ENCODE peak calls at places on chromosomes 6 and 20, in nine cellular contexts. T is CD8-positive, alpha-beta memory T cell; D is lower lobe of right lung; Q is prostate gland; R is OCI-LY7; O is A549; A is IMR-90; V is tibial artery; H is aorta. N is an unnamed sample. For H3K4me1, the result is how much of the 10 kb centered on the place peaks cover.

GRCh38 chr6:20024316-20024673 is 187.1 kb downstream of the ID4 start:
- DNase-seq in R (no peak), A (no peak), O (no peak), D (no peak), V (no peak), Q (no peak), T (no peak), H (no peak), N (no peak)

GRCh38 chr20:46934746-46935283 is 40.2 kb downstream of the EYA2 start:
- DNase-seq in H (no peak), T (no peak), A (no peak), V (no peak), D (no peak), R (no peak), O (no peak), Q (no peak), N (no peak)

GRCh38 chr20:47079047-47079446 is 184.4 kb downstream of the EYA2 start:
- DNase-seq in T (no peak), D (no peak), O (no peak), A (no peak), V (no peak), Q (no peak), R (no peak), H (no peak), N (no peak)

GRCh38 chr6:474454-475185 is 83.1 kb downstream of the IRF4 start:
- DNase-seq in Q (no peak), R (peak), V (no peak), T (peak), H (no peak), D (no peak), A (no peak), O (no peak), N (peak)

GRCh38 chr6:37058084-37058586 is 52.7 kb downstream of the FGD2 start:
- DNase-seq in V (no peak), R (no peak), O (no peak), D (no peak), T (no peak), H (no peak), A (peak), Q (no peak), N (no peak)

GRCh38 chr6:131400782-131401496 is 172.1 kb upstream of the ARG1 start:
- DNase-seq in A (no peak), O (no peak), Q (no peak), H (no peak), R (no peak), T (no peak), D (no peak), V (no peak), N (no peak)

GRCh38 chr6:154319231-154319858 is 37.3 kb downstream of the IPCEF1 start:
- DNase-seq in Q (no peak), R (no peak), H (no peak), D (no peak), V (no peak), O (no peak), A (peak), T (no peak), N (no peak)

GRCh38 chr20:9578584-9578983 is 64.2 kb downstream of the LAMP5 start:
- DNase-seq in V (no peak), T (no peak), O (no peak), D (no peak), R (no peak), A (no peak), Q (no peak), H (no peak), N (no peak)

GRCh38 chr6:139473731-139474130 is 99.3 kb upstream of the CITED2 start:
- DNase-seq in R (no peak), D (no peak), Q (no peak), O (no peak), A (no peak), T (no peak), H (no peak), V (no peak), N (no peak)

GRCh38 chr6:165881812-165882211 is 218.8 kb upstream of the PDE10A start:
- DNase-seq in A (no peak), Q (no peak), D (no peak), V (no peak), T (no peak), O (no peak), H (no peak), R (no peak), N (no peak)

GRCh38 chr6:38814761-38815160 is 99.7 kb downstream of the DNAH8 start:
- DNase-seq in H (no peak), D (no peak), R (no peak), A (no peak), Q (no peak), O (no peak), T (no peak), V (no peak), N (no peak)

GRCh38 chr6:116876635-116877611 is at the start of gene RFX6:
- DNase-seq in D (no peak), O (peak), Q (no peak), V (no peak), R (no peak), T (no peak), A (no peak), H (peak), N (peak)

GRCh38 chr6:75437451-75438185 is 56.0 kb downstream of the FILIP1 start:
- DNase-seq in O (no peak), Q (no peak), V (peak), D (no peak), H (no peak), R (no peak), T (no peak), A (peak), N (no peak)

GRCh38 chr6:133921249-133921859 is 31.7 kb upstream of the TBPL1 start:
- DNase-seq in O (peak), V (peak), D (peak), T (peak), A (peak), R (peak), H (peak), Q (peak), N (peak)

GRCh38 chr20:36085686-36086267 is 68.8 kb upstream of the EPB41L1 start:
- DNase-seq in Q (no peak), D (peak), A (peak), T (no peak), H (no peak), R (no peak), V (no peak), O (peak), N (peak)

GRCh38 chr6:132130530-132131298 is 179.5 kb upstream of the CCN2 start:
- DNase-seq in D (no peak), T (no peak), H (peak), O (no peak), R (no peak), A (peak), Q (peak), V (peak), N (no peak)

GRCh38 chr6:81171991-81172740 is 580.3 kb downstream of the TENT5A start:
- DNase-seq in R (no peak), T (no peak), Q (no peak), A (peak), O (no peak), H (peak), D (no peak), V (peak), N (no peak)

GRCh38 chr6:143675946-143676345 is 1.8 kb upstream of the PHACTR2 start:
- DNase-seq in D (no peak), R (no peak), O (no peak), H (no peak), A (peak), Q (no peak), V (no peak), T (no peak), N (no peak)

GRCh38 chr6:157527471-157527907 is 146.5 kb downstream of the ZDHHC14 start:
- DNase-seq in D (no peak), T (no peak), H (no peak), Q (no peak), O (no peak), V (peak), R (peak), A (peak), N (peak)

GRCh38 chr6:123622780-123623179 is 14.0 kb downstream of the TRDN start:
- DNase-seq in R (no peak), Q (no peak), O (no peak), A (no peak), H (no peak), T (no peak), V (no peak), D (no peak), N (no peak)

GRCh38 chr6:3457710-3458605 is 1.1 kb upstream of the SLC22A23 start:
- DNase-seq in Q (peak), D (peak), O (no peak), A (no peak), T (no peak), R (no peak), H (no peak), V (peak), N (peak)
- H3K27ac ChIP-seq in Q (peak), D (peak), O (peak), A (no peak), T (no peak), R (no peak), H (no peak), V (peak), N (no peak)

GRCh38 chr6:32047855-32048766 is 9.9 kb downstream of the CYP21A2 start:
- DNase-seq in T (peak), V (peak), H (peak), D (peak), Q (peak), R (peak), O (peak), A (peak), N (peak)

GRCh38 chr6:32047084-32047478 is 8.9 kb downstream of the CYP21A2 start:
- DNase-seq in T (no peak), D (no peak), H (peak), A (peak), R (no peak), O (no peak), V (peak), Q (no peak), N (no peak)

GRCh38 chr6:32047539-32047854 is 9.3 kb downstream of the CYP21A2 start:
- DNase-seq in V (no peak), H (no peak), A (no peak), R (no peak), Q (no peak), D (no peak), T (no peak), O (no peak), N (no peak)

GRCh38 chr6:32046450-32047083 is 8.4 kb downstream of the CYP21A2 start:
- DNase-seq in T (no peak), D (no peak), H (peak), V (peak), Q (no peak), O (no peak), R (no peak), A (no peak), N (no peak)

DNA sequence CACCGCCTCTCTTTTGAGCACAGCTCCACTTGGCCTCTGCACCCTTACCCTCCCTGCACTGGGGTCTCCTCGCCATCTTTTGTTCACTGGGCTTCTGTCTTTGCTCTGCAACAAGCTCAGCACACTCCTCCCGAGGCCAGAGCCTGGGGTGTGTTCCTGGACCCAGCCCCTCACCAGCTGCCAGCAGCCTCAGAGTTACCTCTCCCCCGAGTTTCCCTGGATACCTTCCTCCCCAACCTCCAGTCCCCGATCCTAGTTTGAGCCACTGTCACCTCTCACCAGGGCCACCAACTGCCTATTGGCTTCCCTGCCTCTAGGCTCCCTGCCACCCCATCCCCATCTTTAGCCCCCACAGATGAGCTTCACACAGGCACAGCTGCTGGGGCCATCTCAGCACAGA is 12.3 kb downstream of the CYP21A2 start:
- DNase-seq in O (no peak), V (no peak), H (no peak), D (no peak), T (no peak), Q (no peak), A (no peak), R (no peak), N (no peak)
- H3K4me1 ChIP-seq in O (under half), V (under half), H (under half), D (under half), T (under half), Q (under half), A (under half), R (under half), N (under half)

DNA sequence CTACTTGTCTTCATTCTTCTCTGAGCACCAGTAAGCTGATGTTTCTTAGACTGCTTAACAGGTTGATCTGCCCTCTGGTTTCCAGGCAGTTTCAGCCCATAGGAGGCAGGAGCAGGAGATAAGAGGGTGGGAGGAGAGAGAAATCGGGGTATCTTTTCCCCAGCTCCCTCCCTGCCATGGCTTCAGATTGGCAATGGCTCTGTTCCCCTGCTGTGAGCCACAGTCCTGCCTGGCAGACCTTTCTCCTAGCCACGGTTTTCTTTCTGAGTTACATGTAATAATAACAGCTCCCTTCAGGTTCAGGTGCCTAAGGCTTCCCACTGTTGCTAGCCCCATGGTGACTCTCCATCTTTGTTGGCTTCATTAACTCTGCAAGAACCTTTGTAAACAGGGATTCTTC is 115.3 kb downstream of the CD83 start:
- DNase-seq in V (no peak), Q (no peak), O (no peak), D (no peak), R (no peak), T (no peak), A (no peak), H (no peak), N (no peak)
- H3K27ac ChIP-seq in V (no peak), Q (no peak), O (no peak), D (no peak), R (no peak), T (no peak), A (no peak), H (no peak), N (no peak)

GRCh38 chr20:41138217-41138526 is 829 bp downstream of the PLCG1 start:
- DNase-seq in Q (no peak), A (peak), V (no peak), T (no peak), D (no peak), R (no peak), H (no peak), O (no peak), N (no peak)
- H3K4me1 ChIP-seq in Q (under half), A (under half), V (half or more), T (half or more), D (half or more), R (half or more), H (under half), O (under half), N (under half)

GRCh38 chr20:23626040-23626620 is 11.6 kb downstream of the CST3 start:
- DNase-seq in D (no peak), H (no peak), V (peak), O (no peak), Q (no peak), T (no peak), A (no peak), R (no peak), N (peak)
- H3K27ac ChIP-seq in D (no peak), H (no peak), V (no peak), O (no peak), Q (no peak), T (no peak), A (no peak), R (no peak), N (no peak)

GRCh38 chr20:64257107-64257757 is 1.7 kb downstream of the PCMTD2 start:
- DNase-seq in O (no peak), H (no peak), D (no peak), Q (no peak), R (no peak), A (no peak), T (no peak), V (no peak), N (no peak)

GRCh38 chr20:64255361-64256281 is at the start of gene PCMTD2:
- DNase-seq in D (peak), H (peak), V (peak), T (peak), A (peak), O (peak), R (peak), Q (peak), N (peak)

GRCh38 chr20:64256282-64256947 is 867 bp downstream of the PCMTD2 start:
- DNase-seq in D (no peak), A (peak), R (no peak), Q (no peak), O (no peak), T (no peak), H (no peak), V (no peak), N (no peak)

GRCh38 chr20:64260239-64260638 is 4.7 kb downstream of the PCMTD2 start:
- DNase-seq in V (no peak), O (no peak), T (no peak), R (no peak), H (no peak), A (no peak), D (no peak), Q (no peak), N (no peak)

GRCh38 chr20:64258071-64258823 is 2.7 kb downstream of the PCMTD2 start:
- DNase-seq in O (no peak), V (no peak), T (no peak), D (no peak), Q (no peak), H (no peak), A (no peak), R (no peak), N (no peak)
- H3K4me1 ChIP-seq in O (under half), V (under half), T (half or more), D (under half), Q (under half), H (under half), A (under half), R (under half), N (under half)

GRCh38 chr20:10618611-10619245 is 55.1 kb downstream of the JAG1 start:
- DNase-seq in H (no peak), Q (no peak), O (no peak), A (no peak), T (no peak), R (no peak), V (no peak), D (no peak), N (no peak)
- H3K27ac ChIP-seq in H (no peak), Q (no peak), O (peak), A (no peak), T (no peak), R (no peak), V (peak), D (no peak), N (no peak)

GRCh38 chr6:14922706-14923105 is 323.2 kb upstream of the JARID2 start:
- DNase-seq in V (no peak), O (no peak), D (no peak), T (no peak), Q (no peak), H (no peak), A (no peak), R (no peak), N (no peak)
- H3K4me1 ChIP-seq in V (under half), O (under half), D (under half), T (under half), Q (under half), H (under half), A (under half), R (under half), N (under half)

DNA sequence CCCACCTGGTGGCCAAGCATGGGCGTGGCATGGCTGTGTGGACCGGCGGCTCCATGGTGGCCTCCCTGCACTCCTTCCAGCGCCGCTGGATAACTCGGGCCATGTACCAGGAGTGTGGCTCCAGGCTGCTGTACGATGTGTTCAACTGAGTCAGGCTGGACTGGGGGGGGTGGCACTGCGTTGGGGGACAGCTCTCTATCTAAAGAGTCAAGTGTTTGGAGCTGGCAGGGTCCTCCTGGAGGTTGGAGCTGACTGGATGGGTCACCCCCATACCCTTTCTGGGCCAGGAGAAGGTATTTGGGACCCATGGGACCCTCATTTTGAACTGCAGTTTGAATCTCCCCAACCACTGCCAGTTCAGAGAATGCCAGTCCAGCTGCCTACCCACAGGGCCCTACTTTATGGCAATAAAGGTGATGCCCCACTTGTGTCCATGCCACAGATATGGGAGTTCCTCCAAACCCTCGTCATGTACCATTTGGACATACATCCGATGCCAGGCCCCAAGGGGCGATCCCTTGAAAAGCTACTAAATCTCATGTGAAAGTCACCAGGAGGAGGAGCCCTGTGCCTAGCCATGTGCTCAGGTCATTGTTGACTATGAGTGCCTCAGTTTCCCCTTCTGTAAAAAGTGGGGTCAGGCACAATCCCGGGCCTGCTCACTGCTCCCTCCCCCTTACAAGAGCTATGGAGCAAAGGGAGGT is 1.5 kb downstream of the ACTL10 start:
- DNase-seq in V (peak), R (peak), T (peak), H (peak), O (peak), A (no peak), Q (no peak), D (peak), N (no peak)
- H3K27ac ChIP-seq in V (peak), R (peak), T (no peak), H (no peak), O (no peak), A (no peak), Q (peak), D (peak), N (peak)

GRCh38 chr6:16761469-16762264 is 407 bp upstream of the ATXN1 start:
- DNase-seq in D (peak), O (peak), A (peak), R (no peak), Q (peak), T (peak), H (peak), V (peak), N (peak)

GRCh38 chr6:16759181-16759645 is 2.0 kb downstream of the ATXN1 start:
- DNase-seq in V (no peak), R (no peak), D (no peak), A (no peak), O (no peak), H (no peak), T (no peak), Q (no peak), N (peak)

GRCh38 chr6:16759646-16760535 is 1.4 kb downstream of the ATXN1 start:
- DNase-seq in R (no peak), V (peak), H (peak), Q (peak), O (peak), A (peak), T (peak), D (peak), N (peak)

GRCh38 chr6:16762265-16762546 is 946 bp upstream of the ATXN1 start:
- DNase-seq in D (no peak), V (no peak), T (no peak), Q (no peak), A (no peak), R (no peak), O (peak), H (no peak), N (no peak)

DNA sequence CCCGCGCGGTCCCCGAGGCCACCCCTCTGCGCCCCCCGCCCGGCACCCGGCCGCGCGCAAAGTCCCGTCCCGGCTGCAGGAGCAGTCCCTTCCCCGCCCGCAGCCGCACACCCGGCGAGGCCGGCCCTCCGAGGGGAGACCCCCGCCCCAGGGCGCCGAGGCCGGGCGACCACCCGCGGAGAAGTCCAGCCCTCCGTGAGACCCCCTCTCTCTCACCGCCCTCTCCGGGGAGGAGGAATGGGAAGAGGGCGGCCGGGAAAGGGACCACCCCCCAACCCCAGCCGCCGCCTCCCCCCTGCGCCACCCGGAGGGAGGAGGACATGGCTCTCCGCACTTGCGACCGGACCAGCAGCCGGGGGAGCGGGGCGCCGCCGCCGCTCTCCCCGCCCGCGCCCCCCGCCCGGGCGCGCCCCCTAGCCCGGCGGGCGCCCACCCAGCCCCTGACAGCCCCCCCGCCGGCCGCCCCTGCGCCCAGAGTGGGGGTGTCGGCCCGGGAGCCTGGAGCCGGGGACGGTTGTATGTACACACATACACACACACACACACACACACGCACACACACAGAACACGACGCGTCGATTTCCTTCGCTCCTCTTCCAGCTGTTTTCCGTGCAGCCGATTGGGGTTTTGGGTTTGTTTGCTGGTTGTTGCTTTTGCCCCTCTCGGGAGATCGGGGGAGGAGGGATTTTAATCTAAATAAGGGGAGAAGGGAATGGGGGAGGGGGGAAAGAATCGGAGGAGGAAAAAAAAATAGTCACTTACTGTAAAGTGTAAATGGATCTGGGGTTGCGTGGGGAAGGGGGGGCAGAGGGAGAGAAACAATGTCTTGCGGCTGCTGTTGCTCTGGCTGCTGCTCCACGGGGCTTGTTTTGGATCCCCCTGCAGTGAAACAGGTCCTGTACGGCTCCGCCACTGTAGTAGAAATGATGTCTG is at the start of gene ATXN1:
- DNase-seq in R (no peak), Q (peak), H (peak), D (peak), A (peak), T (peak), V (peak), O (peak), N (peak)
- H3K4me1 ChIP-seq in R (under half), Q (under half), H (under half), D (under half), A (under half), T (under half), V (half or more), O (half or more), N (under half)